ENCODE peak calls at places on chromosomes 3 and 15, in nine cellular contexts. One of them, this sample, is unnamed.

GRCh38 chr3:39101022-39101689 is 6.3 kb downstream of the GORASP1 start:
- DNase-seq in right cardiac atrium: no peak
- DNase-seq in psoas muscle: no peak
- DNase-seq in A549: peak; percentile 94
- DNase-seq in small intestine: peak; percentile 61
- DNase-seq in heart left ventricle: no peak
- DNase-seq in coronary artery: no peak
- DNase-seq in stomach: peak; percentile 47
- DNase-seq in Peyer's patch: no peak
- DNase-seq in this sample: peak; percentile 5

GRCh38 chr3:123559040-123559861 is 25.6 kb downstream of the HACD2 start:
- DNase-seq in small intestine: peak; percentile 55
- DNase-seq in psoas muscle: no peak
- DNase-seq in A549: peak; percentile 59
- DNase-seq in heart left ventricle: no peak
- DNase-seq in coronary artery: no peak
- DNase-seq in stomach: no peak
- DNase-seq in right cardiac atrium: no peak
- DNase-seq in Peyer's patch: no peak
- DNase-seq in this sample: no peak

GRCh38 chr15:68792901-68793766 is 27.6 kb downstream of the ANP32A start:
- DNase-seq in right cardiac atrium: no peak
- DNase-seq in psoas muscle: no peak
- DNase-seq in coronary artery: no peak
- DNase-seq in stomach: peak; percentile 92
- DNase-seq in small intestine: peak; percentile 62
- DNase-seq in heart left ventricle: peak; percentile 62
- DNase-seq in Peyer's patch: peak; percentile 80
- DNase-seq in A549: no peak
- DNase-seq in this sample: no peak

GRCh38 chr3:40130721-40131120 is 178.8 kb upstream of the EIF1B start:
- DNase-seq in coronary artery: no peak
- DNase-seq in right cardiac atrium: no peak
- DNase-seq in stomach: no peak
- DNase-seq in small intestine: no peak
- DNase-seq in Peyer's patch: no peak
- DNase-seq in A549: no peak
- DNase-seq in heart left ventricle: no peak
- DNase-seq in psoas muscle: no peak
- DNase-seq in this sample: no peak

GRCh38 chr15:83205725-83206324 is 1.8 kb downstream of the HDGFL3 start:
- DNase-seq in small intestine: no peak
- DNase-seq in A549: no peak
- DNase-seq in psoas muscle: no peak
- DNase-seq in stomach: no peak
- DNase-seq in right cardiac atrium: no peak
- DNase-seq in coronary artery: no peak
- DNase-seq in heart left ventricle: no peak
- DNase-seq in Peyer's patch: no peak
- DNase-seq in this sample: no peak

GRCh38 chr3:72274511-72275295 is 489.8 kb upstream of the PROK2 start:
- DNase-seq in A549: no peak
- DNase-seq in coronary artery: no peak
- DNase-seq in small intestine: peak; percentile 66
- DNase-seq in Peyer's patch: no peak
- DNase-seq in stomach: peak; percentile 62
- DNase-seq in psoas muscle: no peak
- DNase-seq in right cardiac atrium: peak; percentile 76
- DNase-seq in heart left ventricle: peak; percentile 54
- DNase-seq in this sample: peak; percentile 58

GRCh38 chr15:60928210-60928609 is 300.9 kb downstream of the RORA start:
- DNase-seq in right cardiac atrium: no peak
- DNase-seq in coronary artery: no peak
- DNase-seq in psoas muscle: no peak
- DNase-seq in heart left ventricle: no peak
- DNase-seq in stomach: no peak
- DNase-seq in Peyer's patch: no peak
- DNase-seq in A549: no peak
- DNase-seq in small intestine: no peak
- DNase-seq in this sample: no peak

GRCh38 chr15:60004019-60004845 is at the start of gene FOXB1:
- DNase-seq in small intestine: no peak
- DNase-seq in stomach: no peak
- DNase-seq in coronary artery: no peak
- DNase-seq in A549: no peak
- DNase-seq in heart left ventricle: no peak
- DNase-seq in Peyer's patch: no peak
- DNase-seq in psoas muscle: no peak
- DNase-seq in right cardiac atrium: no peak
- DNase-seq in this sample: peak; percentile 16

GRCh38 chr15:99059010-99059981 is 45.6 kb upstream of the SYNM start:
- DNase-seq in right cardiac atrium: peak; percentile 93
- DNase-seq in heart left ventricle: peak; percentile 85
- DNase-seq in small intestine: peak; percentile 27
- DNase-seq in coronary artery: peak; percentile 93
- DNase-seq in psoas muscle: peak; percentile 89
- DNase-seq in stomach: peak; percentile 67
- DNase-seq in Peyer's patch: peak; percentile 74
- DNase-seq in A549: peak; percentile 84
- DNase-seq in this sample: peak; percentile 93

GRCh38 chr3:174322789-174323188 is 536.3 kb upstream of the NAALADL2 start:
- DNase-seq in stomach: no peak
- DNase-seq in psoas muscle: no peak
- DNase-seq in right cardiac atrium: no peak
- DNase-seq in A549: no peak
- DNase-seq in heart left ventricle: no peak
- DNase-seq in Peyer's patch: no peak
- DNase-seq in coronary artery: no peak
- DNase-seq in small intestine: no peak
- DNase-seq in this sample: no peak

GRCh38 chr15:58547628-58548307 is 116.0 kb downstream of the LIPC start:
- DNase-seq in Peyer's patch: no peak
- DNase-seq in right cardiac atrium: no peak
- DNase-seq in coronary artery: no peak
- DNase-seq in stomach: no peak
- DNase-seq in heart left ventricle: no peak
- DNase-seq in A549: no peak
- DNase-seq in small intestine: no peak
- DNase-seq in psoas muscle: no peak
- DNase-seq in this sample: no peak

GRCh38 chr15:58549780-58550064 is 117.9 kb downstream of the LIPC start:
- DNase-seq in Peyer's patch: no peak
- DNase-seq in right cardiac atrium: no peak
- DNase-seq in coronary artery: no peak
- DNase-seq in A549: no peak
- DNase-seq in stomach: peak; percentile 7
- DNase-seq in heart left ventricle: no peak
- DNase-seq in psoas muscle: no peak
- DNase-seq in small intestine: no peak
- DNase-seq in this sample: no peak

GRCh38 chr15:58548308-58549012 is 116.7 kb downstream of the LIPC start:
- DNase-seq in stomach: peak; percentile 11
- DNase-seq in right cardiac atrium: no peak
- DNase-seq in coronary artery: no peak
- DNase-seq in heart left ventricle: no peak
- DNase-seq in small intestine: no peak
- DNase-seq in A549: no peak
- DNase-seq in psoas muscle: no peak
- DNase-seq in Peyer's patch: no peak
- DNase-seq in this sample: no peak

GRCh38 chr15:58551084-58551763 is 119.4 kb downstream of the LIPC start:
- DNase-seq in right cardiac atrium: no peak
- DNase-seq in psoas muscle: no peak
- DNase-seq in small intestine: no peak
- DNase-seq in heart left ventricle: no peak
- DNase-seq in stomach: peak; percentile 14
- DNase-seq in A549: no peak
- DNase-seq in Peyer's patch: no peak
- DNase-seq in coronary artery: no peak
- DNase-seq in this sample: no peak

DNA sequence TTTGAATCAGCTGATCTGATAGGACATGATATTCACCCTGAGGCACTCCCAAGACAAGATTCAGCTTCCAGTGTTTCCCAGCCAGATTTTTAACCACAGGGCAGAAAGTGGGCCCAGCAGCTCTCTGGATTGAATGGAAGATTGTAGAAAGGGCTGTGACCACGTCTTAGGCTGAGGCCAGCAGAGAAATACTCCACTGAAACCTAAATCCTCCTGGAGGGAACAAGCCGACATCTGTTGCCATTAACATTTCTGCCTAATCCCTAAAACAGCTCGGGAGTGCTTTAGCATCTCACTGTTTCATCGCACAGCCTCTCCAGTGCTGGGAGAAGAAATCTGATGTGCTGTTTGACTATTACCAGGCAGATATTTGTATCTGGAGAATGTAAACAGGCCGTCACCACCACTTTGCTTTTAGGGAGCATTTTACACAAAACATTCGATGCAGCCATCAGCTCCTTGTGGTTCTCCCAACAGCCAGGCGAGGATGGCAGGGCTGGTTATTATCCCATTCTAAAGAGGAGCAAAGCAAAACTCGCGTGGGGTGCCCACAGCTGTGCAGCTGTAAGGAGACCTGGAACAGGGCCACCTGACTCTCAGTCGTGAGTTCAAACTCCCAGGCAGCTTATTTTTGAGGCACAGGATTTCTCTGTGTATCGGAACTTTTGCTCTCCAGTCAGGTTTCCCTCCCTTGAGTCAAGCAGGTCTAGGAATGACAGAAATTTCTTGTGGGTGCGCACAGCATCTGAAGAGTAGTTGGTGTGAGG is 117.4 kb downstream of the LIPC start:
- DNase-seq in small intestine: no peak
- DNase-seq in coronary artery: no peak
- DNase-seq in Peyer's patch: no peak
- DNase-seq in psoas muscle: no peak
- DNase-seq in A549: no peak
- DNase-seq in heart left ventricle: no peak
- DNase-seq in right cardiac atrium: no peak
- DNase-seq in stomach: peak; percentile 20
- DNase-seq in this sample: no peak
- H3K27ac ChIP-seq in small intestine: no peak overlapping the region
- H3K27ac ChIP-seq in coronary artery: no peak overlapping the region
- H3K27ac ChIP-seq in Peyer's patch: peak overlapping the region; percentile 40
- H3K27ac ChIP-seq in psoas muscle: peak overlapping the region; percentile 60
- H3K27ac ChIP-seq in A549: peak overlapping the region; percentile 95
- H3K27ac ChIP-seq in heart left ventricle: peak overlapping the region; percentile 56
- H3K27ac ChIP-seq in right cardiac atrium: peak overlapping the region; percentile 91
- H3K27ac ChIP-seq in stomach: peak overlapping the region; percentile 45
- H3K27ac ChIP-seq in this sample: no peak overlapping the region

GRCh38 chr3:143786229-143787199 is 61.8 kb downstream of the SLC9A9 start:
- DNase-seq in coronary artery: no peak
- DNase-seq in Peyer's patch: no peak
- DNase-seq in right cardiac atrium: peak; percentile 69
- DNase-seq in heart left ventricle: peak; percentile 38
- DNase-seq in A549: no peak
- DNase-seq in small intestine: no peak
- DNase-seq in psoas muscle: peak; percentile 49
- DNase-seq in stomach: peak; percentile 30
- DNase-seq in this sample: no peak
- H3K27ac ChIP-seq in coronary artery: peak overlapping the region; percentile 63
- H3K27ac ChIP-seq in Peyer's patch: peak overlapping the region; percentile 13
- H3K27ac ChIP-seq in right cardiac atrium: peak overlapping the region; percentile 6
- H3K27ac ChIP-seq in heart left ventricle: peak overlapping the region; percentile 30
- H3K27ac ChIP-seq in A549: no peak overlapping the region
- H3K27ac ChIP-seq in small intestine: no peak overlapping the region
- H3K27ac ChIP-seq in psoas muscle: no peak overlapping the region
- H3K27ac ChIP-seq in stomach: peak overlapping the region; percentile 54
- H3K27ac ChIP-seq in this sample: no peak overlapping the region

DNA sequence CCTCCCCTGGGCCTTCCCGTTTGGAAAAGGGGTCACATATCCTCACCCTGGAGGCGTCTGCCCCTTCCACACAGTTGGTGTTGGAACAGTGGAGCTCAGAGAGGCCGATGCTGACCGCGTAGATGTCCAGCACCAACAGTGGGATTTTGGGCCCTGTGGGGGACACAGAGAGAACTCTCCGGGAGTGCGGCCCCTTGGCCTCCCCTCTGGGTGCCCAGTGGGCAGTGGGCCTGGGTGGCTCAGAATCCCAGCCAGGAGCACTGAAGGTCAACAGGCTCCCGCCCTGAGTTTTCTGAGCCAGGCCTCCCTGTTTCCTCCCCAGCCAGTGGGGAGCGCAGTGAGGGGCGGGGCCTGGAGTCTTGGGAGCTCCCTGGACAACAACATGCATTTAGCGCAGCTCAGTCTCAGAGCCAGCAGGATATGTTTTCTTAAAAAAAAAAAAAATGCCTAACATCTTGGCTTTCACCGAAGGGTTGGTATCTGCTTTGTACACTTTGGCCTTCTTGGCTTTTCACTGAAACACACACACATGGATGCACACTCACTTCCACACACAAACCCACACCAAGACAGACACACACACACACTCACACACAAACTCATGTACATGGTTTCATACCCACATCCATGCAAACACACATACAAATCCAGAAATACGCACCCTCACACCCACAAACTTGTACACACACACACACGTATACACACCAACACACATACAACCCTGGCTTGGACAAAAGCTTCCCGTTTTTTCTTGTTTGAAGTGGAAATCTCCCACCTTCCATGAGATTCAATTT is 562 bp upstream of the ISLR start:
- DNase-seq in small intestine: no peak
- DNase-seq in stomach: peak; percentile 34
- DNase-seq in right cardiac atrium: peak; percentile 94
- DNase-seq in psoas muscle: peak; percentile 85
- DNase-seq in coronary artery: peak; percentile 87
- DNase-seq in Peyer's patch: peak; percentile 56
- DNase-seq in heart left ventricle: peak; percentile 88
- DNase-seq in A549: no peak
- DNase-seq in this sample: no peak
- H3K27ac ChIP-seq in small intestine: no peak overlapping the region
- H3K27ac ChIP-seq in stomach: peak overlapping the region; percentile 22
- H3K27ac ChIP-seq in right cardiac atrium: peak overlapping the region; percentile 89
- H3K27ac ChIP-seq in psoas muscle: peak overlapping the region; percentile 53
- H3K27ac ChIP-seq in coronary artery: peak overlapping the region; percentile 94
- H3K27ac ChIP-seq in Peyer's patch: peak overlapping the region; percentile 80
- H3K27ac ChIP-seq in heart left ventricle: peak overlapping the region; percentile 94
- H3K27ac ChIP-seq in A549: no peak overlapping the region
- H3K27ac ChIP-seq in this sample: no peak overlapping the region

DNA sequence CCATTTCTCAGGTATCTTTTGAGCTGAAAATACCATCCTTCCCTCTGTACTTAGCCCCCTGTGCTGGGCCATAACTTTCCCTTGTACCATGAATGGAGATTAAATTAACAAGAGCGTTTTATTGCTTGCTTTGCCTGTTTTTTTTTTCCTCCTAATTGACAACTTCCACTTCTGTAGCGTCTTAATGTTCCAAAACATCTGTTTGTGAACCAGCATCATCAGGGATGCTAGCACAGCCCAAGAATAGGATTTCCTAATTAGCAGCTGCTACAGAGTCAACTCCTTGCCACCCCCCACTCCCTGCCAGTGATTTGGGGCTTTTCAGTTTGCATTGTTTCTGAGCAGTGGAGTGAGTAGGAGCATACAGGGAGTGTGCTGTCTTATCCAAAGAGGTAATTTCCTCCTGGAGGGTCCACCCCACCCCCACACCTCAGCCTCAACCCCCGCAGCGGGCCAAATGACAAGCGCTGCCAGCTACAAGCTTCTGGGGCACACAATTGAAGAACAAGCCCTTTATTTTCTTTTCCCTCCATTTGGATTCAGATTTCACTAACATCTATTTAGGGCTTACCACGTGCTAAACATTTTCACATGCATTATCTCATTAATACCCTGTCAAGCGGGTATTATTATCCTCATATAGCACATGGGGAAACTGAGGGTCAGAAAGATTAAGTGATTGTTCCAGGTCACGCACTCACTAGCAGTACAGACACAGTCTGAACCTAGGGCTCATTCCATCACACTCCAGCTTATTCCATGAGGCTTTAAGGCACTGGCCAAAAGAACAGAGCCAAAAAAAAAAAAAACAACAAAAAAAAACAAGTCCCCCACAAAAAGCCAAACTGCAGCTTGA is 16.5 kb downstream of the HEG1 start:
- DNase-seq in psoas muscle: no peak
- DNase-seq in heart left ventricle: no peak
- DNase-seq in coronary artery: peak; percentile 26
- DNase-seq in stomach: no peak
- DNase-seq in A549: no peak
- DNase-seq in Peyer's patch: no peak
- DNase-seq in right cardiac atrium: no peak
- DNase-seq in small intestine: no peak
- DNase-seq in this sample: no peak
- H3K27ac ChIP-seq in psoas muscle: peak overlapping the region; percentile 37
- H3K27ac ChIP-seq in heart left ventricle: peak overlapping the region; percentile 83
- H3K27ac ChIP-seq in coronary artery: peak overlapping the region; percentile 78
- H3K27ac ChIP-seq in stomach: peak overlapping the region; percentile 58
- H3K27ac ChIP-seq in A549: no peak overlapping the region
- H3K27ac ChIP-seq in Peyer's patch: peak overlapping the region; percentile 32
- H3K27ac ChIP-seq in right cardiac atrium: peak overlapping the region; percentile 75
- H3K27ac ChIP-seq in small intestine: no peak overlapping the region
- H3K27ac ChIP-seq in this sample: no peak overlapping the region